ENCODE peak calls at places on chromosomes 12 and 14, in nine cellular contexts. V is HEK293T; G is heart left ventricle; F is stimulated activated CD4-positive, alpha-beta T cell treated with anti-CD3 and anti-CD28 coated beads, Interleukin-12 subunit alpha, Interleukin-12 subunit beta, amount 100 ng/mL, for 4 hours; A is HCEC 1CT; U is activated T-cell treated with anti-CD3 and anti-CD28 coated beads, Interleukin-2, amount 50 U/mL, for 72 hours; H is foreskin melanocyte; B is EL; O is lower leg skin. I is an unnamed sample.
A peak's percentile ranks its signal among the peaks of the same experiment; 100 is the strongest.

GRCh38 chr12:110330544-110330943 is 49.5 kb downstream of the ATP2A2 start:
- DNase-seq in H (no peak), O (no peak), U (no peak), F (no peak), A (peak; percentile 29), G (no peak), V (no peak), B (peak; percentile 31), I (no peak)

GRCh38 chr12:43758247-43758727 is 303 bp downstream of the PUS7L start:
- DNase-seq in O (no peak), G (peak; percentile 45), A (peak; percentile 52), F (peak; percentile 25), U (no peak), B (peak; percentile 44), V (peak; percentile 36), H (peak; percentile 11), I (no peak)

GRCh38 chr14:20631023-20631820 is 10.3 kb downstream of the OR6S1 start:
- DNase-seq in F (peak; percentile 57), V (peak; percentile 18), H (peak; percentile 55), G (no peak), B (peak; percentile 63), U (peak; percentile 62), A (peak; percentile 36), O (no peak), I (peak; percentile 71)

GRCh38 chr12:45572114-45572513 is 157.4 kb upstream of the ARID2 start:
- DNase-seq in V (no peak), U (no peak), A (no peak), G (no peak), B (no peak), O (no peak), F (no peak), H (no peak), I (no peak)

GRCh38 chr14:104395941-104396681 is 183.5 kb upstream of the C14orf180 start:
- DNase-seq in V (no peak), B (no peak), G (peak; percentile 55), F (no peak), U (no peak), H (no peak), A (no peak), O (peak; percentile 84), I (peak; percentile 15)

GRCh38 chr12:42560977-42561376 is 28.6 kb downstream of the PRICKLE1 start:
- DNase-seq in O (no peak), F (no peak), A (no peak), G (no peak), B (no peak), V (no peak), H (no peak), U (no peak), I (no peak)

GRCh38 chr12:53886996-53887395 is 51.6 kb upstream of the HOXC13 start:
- DNase-seq in H (no peak), B (no peak), A (no peak), V (no peak), F (no peak), G (no peak), U (no peak), O (no peak), I (no peak)

GRCh38 chr12:26846419-26846818 is 13.4 kb upstream of the ITPR2 start:
- DNase-seq in O (no peak), B (no peak), H (no peak), G (no peak), U (no peak), A (no peak), F (no peak), V (no peak), I (no peak)

GRCh38 chr14:96508900-96509299 is 6.7 kb downstream of the PAPOLA start:
- DNase-seq in F (no peak), V (no peak), G (no peak), A (peak; percentile 25), O (no peak), B (peak; percentile 35), H (no peak), U (no peak), I (no peak)

GRCh38 chr12:89353188-89353822 is 1.0 kb upstream of the DUSP6 start:
- DNase-seq in A (peak; percentile 55), G (peak; percentile 89), O (peak; percentile 94), V (peak; percentile 63), U (peak; percentile 79), B (peak; percentile 74), H (peak; percentile 46), F (peak; percentile 51), I (peak; percentile 61)

GRCh38 chr14:70909788-70910614 is 2.7 kb downstream of the PCNX1 start:
- DNase-seq in H (no peak), V (no peak), G (no peak), U (no peak), B (no peak), O (no peak), A (no peak), F (no peak), I (no peak)

GRCh38 chr14:85546390-85546789 is 16.4 kb downstream of the FLRT2 start:
- DNase-seq in G (no peak), B (no peak), F (no peak), H (no peak), O (no peak), V (no peak), U (no peak), A (no peak), I (no peak)

GRCh38 chr14:34359423-34360120 is 102.5 kb downstream of the SPTSSA start:
- DNase-seq in O (no peak), V (no peak), F (no peak), H (no peak), G (no peak), U (no peak), B (no peak), A (no peak), I (no peak)

GRCh38 chr12:57193706-57194245 is 22.8 kb upstream of the NXPH4 start:
- DNase-seq in O (no peak), H (no peak), B (no peak), U (no peak), V (no peak), G (no peak), A (no peak), F (no peak), I (no peak)

GRCh38 chr12:89949457-89950195 is 241.0 kb upstream of the ATP2B1 start:
- DNase-seq in H (no peak), F (peak; percentile 7), U (peak; percentile 53), G (no peak), B (peak; percentile 57), O (no peak), V (peak; percentile 20), A (peak; percentile 68), I (no peak)

GRCh38 chr14:95562892-95563685 is 28.2 kb downstream of the GLRX5 start:
- DNase-seq in A (no peak), O (no peak), U (no peak), B (peak; percentile 16), F (no peak), V (no peak), G (no peak), H (no peak), I (peak; percentile 19)

GRCh38 chr14:49957089-49957852 is 64.4 kb downstream of the ARF6 start:
- DNase-seq in G (no peak), U (no peak), F (no peak), H (no peak), O (peak; percentile 25), A (no peak), V (no peak), B (no peak), I (no peak)

GRCh38 chr12:109783135-109783964 is 49.8 kb downstream of the TRPV4 start:
- DNase-seq in F (no peak), O (no peak), B (no peak), H (no peak), G (no peak), A (no peak), U (no peak), V (no peak), I (no peak)

GRCh38 chr14:76710093-76711010 is 50.9 kb upstream of the VASH1 start:
- DNase-seq in V (peak; percentile 61), G (no peak), A (peak; percentile 34), F (no peak), O (no peak), U (peak; percentile 29), H (peak; percentile 29), B (peak; percentile 50), I (peak; percentile 39)

GRCh38 chr14:70680748-70681147 is 39.0 kb downstream of the TTC9 start:
- DNase-seq in A (no peak), V (no peak), F (no peak), H (no peak), G (no peak), O (no peak), U (no peak), B (no peak), I (no peak)

GRCh38 chr14:63383776-63384367 is 65.1 kb upstream of the GPHB5 start:
- DNase-seq in A (no peak), U (no peak), F (no peak), G (no peak), O (no peak), V (no peak), H (no peak), B (no peak), I (no peak)

GRCh38 chr12:3930216-3930615 is 57.0 kb upstream of the PARP11 start:
- DNase-seq in O (no peak), V (no peak), B (no peak), F (no peak), H (no peak), U (no peak), G (no peak), A (no peak), I (no peak)

GRCh38 chr12:50505945-50506344 is 1.2 kb downstream of the DIP2B start:
- DNase-seq in G (no peak), H (peak; percentile 89), V (no peak), B (peak; percentile 15), U (no peak), F (no peak), A (no peak), O (no peak), I (no peak)

GRCh38 chr14:49559979-49560768 is 26.0 kb downstream of the RPS29 start:
- DNase-seq in F (no peak), A (no peak), H (no peak), B (no peak), U (no peak), G (no peak), V (no peak), O (no peak), I (no peak)

GRCh38 chr14:60641722-60642269 is 7.5 kb downstream of the SIX1 start:
- DNase-seq in H (no peak), O (no peak), V (no peak), U (no peak), A (no peak), B (no peak), F (no peak), G (no peak), I (no peak)

GRCh38 chr12:132506730-132507538 is 17.0 kb downstream of the FBRSL1 start:
- DNase-seq in O (peak; percentile 92), V (peak; percentile 38), U (peak; percentile 77), A (peak; percentile 12), B (peak; percentile 61), F (peak; percentile 60), G (peak; percentile 92), H (peak; percentile 77), I (peak; percentile 76)

GRCh38 chr14:93994919-93995682 is 2.0 kb upstream of the CCDC197 start:
- DNase-seq in B (peak; percentile 79), O (no peak), H (no peak), V (no peak), A (peak; percentile 47), G (no peak), F (peak; percentile 54), U (peak; percentile 76), I (peak; percentile 35)

I was measured in ovary.